ENCODE peak calls at places on chromosomes 16 and 17, in four cellular contexts. R is GM23248, Q is fibroblast of lung, B is body of pancreas. N is an unnamed sample. For H3K27me3 and H3K36me3, the result is how much of the 10 kb centered on the place peaks cover.

GRCh38 chr16:524274-525011 is 3.1 kb upstream of the CAPN15 start:
- DNase-seq in Q (no peak), B (no peak), R (no peak), N (no peak)

GRCh38 chr16:85148959-85149358 is 36.7 kb upstream of the CIBAR2 start:
- DNase-seq in Q (peak), R (peak), B (no peak), N (no peak)

GRCh38 chr17:43517161-43517560 is 29.0 kb downstream of the ETV4 start:
- DNase-seq in Q (peak), R (peak), B (no peak), N (no peak)

GRCh38 chr16:4414187-4414909 is 2.0 kb downstream of the CORO7 start:
- DNase-seq in Q (no peak), B (peak), R (no peak), N (no peak)

GRCh38 chr16:9072806-9073341 is 18.6 kb upstream of the HAPSTR1 start:
- DNase-seq in B (no peak), R (peak), Q (peak), N (peak)

GRCh38 chr17:7018331-7018964 is 4.4 kb upstream of the BCL6B start:
- DNase-seq in Q (no peak), R (peak), B (no peak), N (no peak)

GRCh38 chr16:46853713-46854443 is 22.9 kb upstream of the C16orf87 start:
- DNase-seq in Q (peak), R (peak), B (peak), N (peak)

GRCh38 chr17:29145289-29146058 is 34.7 kb downstream of the MYO18A start:
- DNase-seq in Q (peak), B (peak), R (peak), N (no peak)

GRCh38 chr17:28747046-28747691 is 3.4 kb downstream of the TRAF4 start:
- DNase-seq in R (no peak), B (peak), Q (no peak), N (no peak)

GRCh38 chr16:466651-467050 is 41.2 kb downstream of the RAB11FIP3 start:
- DNase-seq in B (no peak), Q (no peak), R (no peak), N (no peak)

GRCh38 chr16:24024971-24025370 is 189.2 kb downstream of the PRKCB start:
- DNase-seq in B (no peak), Q (no peak), R (no peak), N (no peak)

GRCh38 chr17:31274252-31274651 is 22.8 kb downstream of the OMG start:
- DNase-seq in Q (peak), B (peak), R (peak), N (no peak)

GRCh38 chr16:14562691-14563491 is 67.2 kb downstream of the PARN start:
- DNase-seq in R (peak), Q (peak), B (peak), N (no peak)

GRCh38 chr16:4032768-4033167 is 83.5 kb downstream of the ADCY9 start:
- DNase-seq in Q (peak), B (peak), R (peak), N (no peak)

GRCh38 chr16:79740153-79740720 is 139.7 kb upstream of the MAF start:
- DNase-seq in Q (no peak), R (no peak), B (no peak), N (no peak)

GRCh38 chr16:50298075-50298460 is 31.7 kb downstream of the ADCY7 start:
- DNase-seq in Q (no peak), B (no peak), R (no peak), N (no peak)

GRCh38 chr16:27113341-27113841 is 46.7 kb downstream of the C16orf82 start:
- DNase-seq in R (no peak), B (no peak), Q (no peak), N (no peak)

GRCh38 chr16:68737730-68738590 is 868 bp downstream of the CDH1 start:
- DNase-seq in Q (no peak), B (peak), R (no peak), N (no peak)
- H3K27me3 ChIP-seq in Q (under half), B (under half), R (under half), N (under half)

DNA sequence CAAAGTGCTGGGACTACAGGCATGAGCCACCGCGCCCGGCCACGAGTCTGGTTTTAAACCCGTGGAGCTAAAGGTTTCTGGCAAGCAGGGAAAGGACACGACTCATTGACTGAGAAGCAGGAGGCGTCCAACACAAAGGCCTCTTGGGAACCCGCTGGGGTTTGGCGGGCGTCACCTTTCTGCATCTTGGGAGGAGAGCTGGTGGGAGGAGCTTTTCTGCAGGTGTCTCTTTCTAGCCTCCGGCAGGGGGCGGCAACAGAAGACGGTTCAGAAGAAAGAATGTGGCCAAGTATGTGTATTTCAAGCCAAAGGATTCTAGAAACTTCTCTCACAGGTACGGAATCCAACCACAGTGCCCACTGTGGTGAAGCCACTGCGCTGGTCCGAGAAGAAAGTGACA is 97.4 kb downstream of the MRM3 start:
- DNase-seq in B (peak), Q (peak), R (peak), N (peak)
- H3K36me3 ChIP-seq in B (under half), Q (under half), R (under half), N (under half)

DNA sequence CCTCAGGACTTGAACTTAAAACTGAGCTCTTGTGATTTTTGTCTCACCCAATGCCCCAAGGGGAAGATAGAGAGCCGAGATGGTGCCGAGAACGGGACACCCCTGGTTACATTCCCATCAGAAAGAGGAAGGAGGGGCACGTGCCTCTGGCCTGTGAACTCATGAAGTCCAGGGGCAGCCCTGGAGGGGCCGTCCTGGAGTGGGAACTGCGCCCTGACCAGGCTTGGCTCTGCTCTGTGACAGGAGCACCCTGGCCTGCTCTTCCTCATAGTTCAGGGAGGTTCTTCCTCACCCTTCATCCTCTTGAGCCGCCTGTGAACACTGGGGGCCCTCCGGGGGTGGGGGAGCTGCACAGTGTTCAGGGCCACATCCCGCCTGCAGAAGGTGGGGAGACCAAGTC is 130.3 kb upstream of the FOXF1 start:
- DNase-seq in R (no peak), B (no peak), Q (no peak), N (no peak)
- H3K27ac ChIP-seq in R (no peak), B (no peak), Q (no peak), N (no peak)

DNA sequence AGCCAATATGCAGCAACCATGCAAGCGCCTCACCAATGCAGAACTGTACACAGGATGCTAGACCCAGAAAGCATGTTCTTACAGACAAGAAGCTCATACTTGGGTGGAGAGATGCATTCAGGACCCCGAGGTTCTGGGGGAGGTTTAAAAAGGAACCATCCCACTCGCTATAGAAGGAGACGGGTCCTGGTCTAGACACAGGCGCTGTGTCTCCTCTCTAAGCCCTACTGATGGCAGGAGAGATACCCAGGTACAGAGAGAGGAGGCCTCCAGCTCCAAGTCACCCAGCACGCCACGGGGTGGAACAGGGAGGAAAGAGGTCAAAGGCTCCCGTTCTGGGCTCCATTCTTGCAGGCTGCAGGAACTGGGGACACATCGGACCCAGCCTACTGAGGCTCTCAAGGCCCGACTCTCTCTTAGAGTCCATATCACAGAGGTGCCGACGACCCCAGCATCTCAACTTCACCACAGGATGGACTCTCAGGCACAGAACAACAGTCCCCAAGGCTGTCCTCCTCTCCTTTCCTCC is 28.0 kb downstream of the SRCIN1 start:
- DNase-seq in Q (no peak), R (no peak), B (no peak), N (no peak)
- H3K27me3 ChIP-seq in Q (half or more), R (under half), B (under half), N (half or more)

GRCh38 chr17:4978720-4979119 is 8.8 kb downstream of the CAMTA2 start:
- DNase-seq in R (no peak), B (no peak), Q (no peak), N (no peak)
- H3K36me3 ChIP-seq in R (under half), B (under half), Q (under half), N (half or more)

DNA sequence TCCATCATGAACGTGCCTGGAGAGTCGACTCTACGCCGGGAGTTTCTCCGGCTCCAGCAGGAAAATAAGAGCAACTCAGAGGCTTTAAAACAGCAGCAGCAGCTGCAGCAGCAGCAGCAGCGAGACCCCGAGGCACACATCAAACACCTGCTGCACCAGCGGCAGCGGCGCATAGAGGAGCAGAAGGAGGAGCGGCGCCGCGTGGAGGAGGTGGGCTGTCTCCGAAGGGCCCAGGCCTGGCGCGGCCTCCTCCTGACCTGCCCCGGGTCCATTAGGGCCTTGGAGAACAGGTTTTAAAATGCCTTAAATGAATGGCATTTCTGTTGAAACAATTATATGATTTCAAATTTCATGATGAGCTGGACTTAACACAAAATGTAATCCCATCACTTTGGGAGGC is 11.8 kb upstream of the C17orf107 start:
- DNase-seq in B (no peak), R (no peak), Q (no peak), N (no peak)
- H3K27ac ChIP-seq in B (no peak), R (no peak), Q (no peak), N (no peak)

DNA sequence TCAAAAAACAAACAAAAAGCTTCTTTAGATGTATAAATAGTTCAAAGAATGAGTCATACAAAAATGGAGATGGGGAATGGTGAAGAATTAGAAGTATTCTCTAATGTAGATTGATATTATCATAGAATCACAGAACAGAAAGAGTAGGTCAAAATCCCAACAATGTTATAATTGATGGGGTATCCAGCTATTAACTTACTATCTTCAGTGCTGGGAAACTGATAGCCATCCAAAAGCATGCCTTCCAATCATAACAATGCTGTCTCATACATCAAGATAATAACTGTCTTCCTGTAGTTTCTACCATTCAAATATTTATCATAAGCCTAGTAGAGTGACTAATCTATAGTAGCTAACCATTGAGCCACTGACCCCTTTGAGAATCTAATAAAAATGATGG is 26.7 kb upstream of the GNAO1 start:
- DNase-seq in R (no peak), Q (no peak), B (no peak), N (no peak)
- H3K27me3 ChIP-seq in R (under half), Q (under half), B (under half), N (under half)

DNA sequence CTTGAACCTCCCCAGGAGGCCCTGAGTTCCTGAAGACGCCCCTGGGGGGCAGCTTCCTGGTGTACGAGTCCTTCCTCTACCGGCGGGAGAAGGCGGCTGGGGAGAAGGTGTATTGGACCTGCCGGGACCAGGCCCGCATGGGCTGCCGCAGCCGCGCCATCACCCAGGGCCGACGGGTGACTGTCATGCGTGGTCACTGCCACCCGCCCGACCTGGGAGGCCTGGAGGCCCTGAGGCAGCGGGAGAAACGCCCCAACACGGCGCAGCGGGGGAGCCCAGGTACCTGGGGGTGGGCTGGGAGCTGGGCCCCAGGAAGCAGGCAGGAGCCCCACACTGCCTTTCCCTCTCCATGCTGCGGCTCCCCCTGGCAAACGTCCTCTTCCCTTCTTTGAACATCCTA is 22.0 kb downstream of the FLYWCH1 start:
- DNase-seq in B (no peak), Q (no peak), R (no peak), N (no peak)
- H3K36me3 ChIP-seq in B (under half), Q (under half), R (under half), N (under half)

GRCh38 chr17:55416470-55417052 is 5.1 kb downstream of the MMD start:
- DNase-seq in Q (peak), R (peak), B (no peak), N (no peak)
- H3K27ac ChIP-seq in Q (no peak), R (no peak), B (no peak), N (no peak)

DNA sequence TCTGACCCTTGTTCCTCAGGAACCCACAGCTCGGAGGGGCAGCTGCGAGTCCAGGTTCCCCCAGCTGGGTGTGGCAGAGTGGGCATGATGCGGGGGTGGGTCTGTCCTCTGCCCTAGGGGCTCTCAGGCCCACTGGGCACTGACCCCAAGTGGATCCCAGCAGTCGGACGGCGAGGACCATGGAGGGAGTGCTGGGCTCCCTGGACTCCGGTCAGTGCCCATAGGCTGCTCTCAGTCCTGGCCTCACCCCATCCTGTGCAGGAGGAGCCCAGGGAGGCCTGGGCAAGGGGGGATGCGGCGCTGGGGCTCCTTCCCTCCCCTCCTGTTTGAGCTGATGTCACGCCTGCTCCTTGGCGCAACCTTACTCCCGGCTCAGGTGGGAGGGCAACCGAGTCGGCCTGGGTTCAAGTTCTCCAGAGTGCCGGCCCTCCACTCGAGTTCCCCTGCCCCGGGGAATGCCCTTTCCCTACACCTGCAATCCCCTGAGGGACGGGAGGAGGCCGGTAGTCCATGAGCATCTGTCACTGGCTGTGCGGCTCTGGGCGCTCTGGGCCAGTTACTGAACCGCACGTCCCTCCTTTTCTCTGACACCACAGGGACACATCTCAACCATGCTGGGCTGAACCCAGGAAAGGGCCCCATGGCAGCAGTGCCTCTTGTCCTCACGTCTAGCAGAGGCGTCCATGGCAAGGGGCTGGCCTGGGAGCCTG is 52.6 kb upstream of the ACSF3 start:
- DNase-seq in Q (no peak), B (no peak), R (no peak), N (no peak)
- H3K27me3 ChIP-seq in Q (under half), B (under half), R (under half), N (half or more)